ENCODE peak calls at places on chromosomes 6 and 20, in ten cellular contexts. One of them, this sample, is unnamed.

GRCh38 chr20:35040646-35041045 is 52.0 kb downstream of the TRPC4AP start:
- DNase-seq in H7: no peak
- DNase-seq in activated CD4-positive, alpha-beta T cell treated with anti-CD3 and anti-CD28 coated beads for 1 hour: no peak
- DNase-seq in GM18507: no peak
- DNase-seq in endothelial cell: no peak
- DNase-seq in nucleus accumbens: no peak
- DNase-seq in cardiac fibroblast: no peak
- DNase-seq in activated T-helper 1 cell treated with anti-CD3 and anti-CD28 coated beads, Interleukin-12 subunit alpha, Interleukin-12 subunit beta, Interleukin-2, Interleukin-4 antibody, amounts not matched to agents 30 ng/mL and 10 ng/mL and 1 ng/mL, durations not matched to agents 14 hours and 24 hours and 36 hours: no peak
- DNase-seq in frontal cortex: no peak
- DNase-seq in WERI-Rb-1: peak
- DNase-seq in this sample: peak

GRCh38 chr6:86609549-86610388 is 327.6 kb upstream of the HTR1E start:
- DNase-seq in cardiac fibroblast: no peak
- DNase-seq in endothelial cell: no peak
- DNase-seq in H7: no peak
- DNase-seq in activated CD4-positive, alpha-beta T cell treated with anti-CD3 and anti-CD28 coated beads for 1 hour: no peak
- DNase-seq in activated T-helper 1 cell treated with anti-CD3 and anti-CD28 coated beads, Interleukin-12 subunit alpha, Interleukin-12 subunit beta, Interleukin-2, Interleukin-4 antibody, amounts not matched to agents 30 ng/mL and 10 ng/mL and 1 ng/mL, durations not matched to agents 14 hours and 24 hours and 36 hours: no peak
- DNase-seq in nucleus accumbens: no peak
- DNase-seq in GM18507: no peak
- DNase-seq in WERI-Rb-1: no peak
- DNase-seq in frontal cortex: no peak
- DNase-seq in this sample: no peak

GRCh38 chr6:20468179-20468578 is 66.1 kb upstream of the CDKAL1 start:
- DNase-seq in cardiac fibroblast: no peak
- DNase-seq in GM18507: no peak
- DNase-seq in endothelial cell: no peak
- DNase-seq in H7: no peak
- DNase-seq in WERI-Rb-1: no peak
- DNase-seq in activated T-helper 1 cell treated with anti-CD3 and anti-CD28 coated beads, Interleukin-12 subunit alpha, Interleukin-12 subunit beta, Interleukin-2, Interleukin-4 antibody, amounts not matched to agents 30 ng/mL and 10 ng/mL and 1 ng/mL, durations not matched to agents 14 hours and 24 hours and 36 hours: no peak
- DNase-seq in nucleus accumbens: no peak
- DNase-seq in activated CD4-positive, alpha-beta T cell treated with anti-CD3 and anti-CD28 coated beads for 1 hour: no peak
- DNase-seq in frontal cortex: no peak
- DNase-seq in this sample: no peak

GRCh38 chr20:50635676-50636600 is 55.4 kb downstream of the RIPOR3 start:
- DNase-seq in cardiac fibroblast: peak
- DNase-seq in GM18507: peak
- DNase-seq in H7: peak
- DNase-seq in activated CD4-positive, alpha-beta T cell treated with anti-CD3 and anti-CD28 coated beads for 1 hour: peak
- DNase-seq in endothelial cell: peak
- DNase-seq in WERI-Rb-1: peak
- DNase-seq in frontal cortex: peak
- DNase-seq in nucleus accumbens: no peak
- DNase-seq in activated T-helper 1 cell treated with anti-CD3 and anti-CD28 coated beads, Interleukin-12 subunit alpha, Interleukin-12 subunit beta, Interleukin-2, Interleukin-4 antibody, amounts not matched to agents 30 ng/mL and 10 ng/mL and 1 ng/mL, durations not matched to agents 14 hours and 24 hours and 36 hours: peak
- DNase-seq in this sample: peak

GRCh38 chr6:104010897-104011296 is 848.8 kb downstream of the HACE1 start:
- DNase-seq in activated CD4-positive, alpha-beta T cell treated with anti-CD3 and anti-CD28 coated beads for 1 hour: no peak
- DNase-seq in GM18507: no peak
- DNase-seq in H7: no peak
- DNase-seq in cardiac fibroblast: no peak
- DNase-seq in nucleus accumbens: no peak
- DNase-seq in WERI-Rb-1: no peak
- DNase-seq in activated T-helper 1 cell treated with anti-CD3 and anti-CD28 coated beads, Interleukin-12 subunit alpha, Interleukin-12 subunit beta, Interleukin-2, Interleukin-4 antibody, amounts not matched to agents 30 ng/mL and 10 ng/mL and 1 ng/mL, durations not matched to agents 14 hours and 24 hours and 36 hours: no peak
- DNase-seq in endothelial cell: no peak
- DNase-seq in frontal cortex: no peak
- DNase-seq in this sample: no peak

GRCh38 chr20:37956099-37956498 is 53.2 kb downstream of the VSTM2L start:
- DNase-seq in activated CD4-positive, alpha-beta T cell treated with anti-CD3 and anti-CD28 coated beads for 1 hour: no peak
- DNase-seq in endothelial cell: no peak
- DNase-seq in WERI-Rb-1: no peak
- DNase-seq in frontal cortex: no peak
- DNase-seq in H7: no peak
- DNase-seq in nucleus accumbens: no peak
- DNase-seq in activated T-helper 1 cell treated with anti-CD3 and anti-CD28 coated beads, Interleukin-12 subunit alpha, Interleukin-12 subunit beta, Interleukin-2, Interleukin-4 antibody, amounts not matched to agents 30 ng/mL and 10 ng/mL and 1 ng/mL, durations not matched to agents 14 hours and 24 hours and 36 hours: no peak
- DNase-seq in GM18507: no peak
- DNase-seq in cardiac fibroblast: no peak
- DNase-seq in this sample: peak

GRCh38 chr20:19964289-19965263 is 52.6 kb upstream of the NAA20 start:
- DNase-seq in H7: no peak
- DNase-seq in activated CD4-positive, alpha-beta T cell treated with anti-CD3 and anti-CD28 coated beads for 1 hour: no peak
- DNase-seq in WERI-Rb-1: no peak
- DNase-seq in nucleus accumbens: no peak
- DNase-seq in GM18507: no peak
- DNase-seq in activated T-helper 1 cell treated with anti-CD3 and anti-CD28 coated beads, Interleukin-12 subunit alpha, Interleukin-12 subunit beta, Interleukin-2, Interleukin-4 antibody, amounts not matched to agents 30 ng/mL and 10 ng/mL and 1 ng/mL, durations not matched to agents 14 hours and 24 hours and 36 hours: no peak
- DNase-seq in endothelial cell: no peak
- DNase-seq in cardiac fibroblast: peak
- DNase-seq in frontal cortex: no peak
- DNase-seq in this sample: no peak

GRCh38 chr6:168313371-168314028 is 6.1 kb downstream of the DACT2 start:
- DNase-seq in frontal cortex: no peak
- DNase-seq in activated T-helper 1 cell treated with anti-CD3 and anti-CD28 coated beads, Interleukin-12 subunit alpha, Interleukin-12 subunit beta, Interleukin-2, Interleukin-4 antibody, amounts not matched to agents 30 ng/mL and 10 ng/mL and 1 ng/mL, durations not matched to agents 14 hours and 24 hours and 36 hours: no peak
- DNase-seq in WERI-Rb-1: no peak
- DNase-seq in GM18507: no peak
- DNase-seq in H7: peak
- DNase-seq in cardiac fibroblast: no peak
- DNase-seq in nucleus accumbens: no peak
- DNase-seq in activated CD4-positive, alpha-beta T cell treated with anti-CD3 and anti-CD28 coated beads for 1 hour: no peak
- DNase-seq in endothelial cell: no peak
- DNase-seq in this sample: no peak

GRCh38 chr6:27251672-27252251 is 4.3 kb downstream of the PRSS16 start:
- DNase-seq in frontal cortex: peak
- DNase-seq in WERI-Rb-1: peak
- DNase-seq in GM18507: peak
- DNase-seq in cardiac fibroblast: peak
- DNase-seq in nucleus accumbens: no peak
- DNase-seq in H7: peak
- DNase-seq in activated CD4-positive, alpha-beta T cell treated with anti-CD3 and anti-CD28 coated beads for 1 hour: peak
- DNase-seq in endothelial cell: peak
- DNase-seq in activated T-helper 1 cell treated with anti-CD3 and anti-CD28 coated beads, Interleukin-12 subunit alpha, Interleukin-12 subunit beta, Interleukin-2, Interleukin-4 antibody, amounts not matched to agents 30 ng/mL and 10 ng/mL and 1 ng/mL, durations not matched to agents 14 hours and 24 hours and 36 hours: peak
- DNase-seq in this sample: peak

GRCh38 chr6:125102901-125103300 is 50.7 kb upstream of the TPD52L1 start:
- DNase-seq in activated T-helper 1 cell treated with anti-CD3 and anti-CD28 coated beads, Interleukin-12 subunit alpha, Interleukin-12 subunit beta, Interleukin-2, Interleukin-4 antibody, amounts not matched to agents 30 ng/mL and 10 ng/mL and 1 ng/mL, durations not matched to agents 14 hours and 24 hours and 36 hours: no peak
- DNase-seq in endothelial cell: no peak
- DNase-seq in cardiac fibroblast: peak
- DNase-seq in frontal cortex: no peak
- DNase-seq in WERI-Rb-1: no peak
- DNase-seq in nucleus accumbens: no peak
- DNase-seq in GM18507: no peak
- DNase-seq in H7: no peak
- DNase-seq in activated CD4-positive, alpha-beta T cell treated with anti-CD3 and anti-CD28 coated beads for 1 hour: no peak
- DNase-seq in this sample: no peak

GRCh38 chr6:150238294-150238693 is 95.5 kb downstream of the PPP1R14C start:
- DNase-seq in frontal cortex: no peak
- DNase-seq in cardiac fibroblast: peak
- DNase-seq in WERI-Rb-1: no peak
- DNase-seq in H7: no peak
- DNase-seq in nucleus accumbens: no peak
- DNase-seq in GM18507: no peak
- DNase-seq in endothelial cell: no peak
- DNase-seq in activated CD4-positive, alpha-beta T cell treated with anti-CD3 and anti-CD28 coated beads for 1 hour: no peak
- DNase-seq in activated T-helper 1 cell treated with anti-CD3 and anti-CD28 coated beads, Interleukin-12 subunit alpha, Interleukin-12 subunit beta, Interleukin-2, Interleukin-4 antibody, amounts not matched to agents 30 ng/mL and 10 ng/mL and 1 ng/mL, durations not matched to agents 14 hours and 24 hours and 36 hours: no peak
- DNase-seq in this sample: no peak

GRCh38 chr20:17444091-17444490 is 87.1 kb downstream of the BFSP1 start:
- DNase-seq in cardiac fibroblast: no peak
- DNase-seq in WERI-Rb-1: no peak
- DNase-seq in nucleus accumbens: no peak
- DNase-seq in H7: no peak
- DNase-seq in activated T-helper 1 cell treated with anti-CD3 and anti-CD28 coated beads, Interleukin-12 subunit alpha, Interleukin-12 subunit beta, Interleukin-2, Interleukin-4 antibody, amounts not matched to agents 30 ng/mL and 10 ng/mL and 1 ng/mL, durations not matched to agents 14 hours and 24 hours and 36 hours: no peak
- DNase-seq in activated CD4-positive, alpha-beta T cell treated with anti-CD3 and anti-CD28 coated beads for 1 hour: no peak
- DNase-seq in endothelial cell: no peak
- DNase-seq in frontal cortex: no peak
- DNase-seq in GM18507: no peak
- DNase-seq in this sample: no peak

GRCh38 chr20:20594171-20594530 is 118.3 kb downstream of the RALGAPA2 start:
- DNase-seq in frontal cortex: peak
- DNase-seq in nucleus accumbens: no peak
- DNase-seq in WERI-Rb-1: no peak
- DNase-seq in endothelial cell: no peak
- DNase-seq in activated T-helper 1 cell treated with anti-CD3 and anti-CD28 coated beads, Interleukin-12 subunit alpha, Interleukin-12 subunit beta, Interleukin-2, Interleukin-4 antibody, amounts not matched to agents 30 ng/mL and 10 ng/mL and 1 ng/mL, durations not matched to agents 14 hours and 24 hours and 36 hours: no peak
- DNase-seq in GM18507: no peak
- DNase-seq in cardiac fibroblast: peak
- DNase-seq in H7: no peak
- DNase-seq in activated CD4-positive, alpha-beta T cell treated with anti-CD3 and anti-CD28 coated beads for 1 hour: no peak
- DNase-seq in this sample: peak

GRCh38 chr20:9467995-9468394 is 46.4 kb upstream of the LAMP5 start:
- DNase-seq in frontal cortex: peak
- DNase-seq in GM18507: no peak
- DNase-seq in WERI-Rb-1: peak
- DNase-seq in cardiac fibroblast: no peak
- DNase-seq in nucleus accumbens: no peak
- DNase-seq in endothelial cell: peak
- DNase-seq in activated T-helper 1 cell treated with anti-CD3 and anti-CD28 coated beads, Interleukin-12 subunit alpha, Interleukin-12 subunit beta, Interleukin-2, Interleukin-4 antibody, amounts not matched to agents 30 ng/mL and 10 ng/mL and 1 ng/mL, durations not matched to agents 14 hours and 24 hours and 36 hours: no peak
- DNase-seq in activated CD4-positive, alpha-beta T cell treated with anti-CD3 and anti-CD28 coated beads for 1 hour: no peak
- DNase-seq in H7: peak
- DNase-seq in this sample: peak

GRCh38 chr20:34315236-34315635 is 12.1 kb upstream of the AHCY start:
- DNase-seq in H7: no peak
- DNase-seq in activated T-helper 1 cell treated with anti-CD3 and anti-CD28 coated beads, Interleukin-12 subunit alpha, Interleukin-12 subunit beta, Interleukin-2, Interleukin-4 antibody, amounts not matched to agents 30 ng/mL and 10 ng/mL and 1 ng/mL, durations not matched to agents 14 hours and 24 hours and 36 hours: no peak
- DNase-seq in cardiac fibroblast: no peak
- DNase-seq in activated CD4-positive, alpha-beta T cell treated with anti-CD3 and anti-CD28 coated beads for 1 hour: no peak
- DNase-seq in WERI-Rb-1: no peak
- DNase-seq in GM18507: no peak
- DNase-seq in endothelial cell: no peak
- DNase-seq in nucleus accumbens: no peak
- DNase-seq in frontal cortex: no peak
- DNase-seq in this sample: no peak

GRCh38 chr6:133241901-133242760 is 974 bp downstream of the EYA4 start:
- DNase-seq in activated CD4-positive, alpha-beta T cell treated with anti-CD3 and anti-CD28 coated beads for 1 hour: no peak
- DNase-seq in cardiac fibroblast: peak
- DNase-seq in activated T-helper 1 cell treated with anti-CD3 and anti-CD28 coated beads, Interleukin-12 subunit alpha, Interleukin-12 subunit beta, Interleukin-2, Interleukin-4 antibody, amounts not matched to agents 30 ng/mL and 10 ng/mL and 1 ng/mL, durations not matched to agents 14 hours and 24 hours and 36 hours: no peak
- DNase-seq in WERI-Rb-1: no peak
- DNase-seq in endothelial cell: peak
- DNase-seq in GM18507: no peak
- DNase-seq in nucleus accumbens: no peak
- DNase-seq in H7: peak
- DNase-seq in frontal cortex: peak
- DNase-seq in this sample: no peak

GRCh38 chr6:152130441-152130840 is 323.0 kb downstream of the ESR1 start:
- DNase-seq in WERI-Rb-1: no peak
- DNase-seq in activated T-helper 1 cell treated with anti-CD3 and anti-CD28 coated beads, Interleukin-12 subunit alpha, Interleukin-12 subunit beta, Interleukin-2, Interleukin-4 antibody, amounts not matched to agents 30 ng/mL and 10 ng/mL and 1 ng/mL, durations not matched to agents 14 hours and 24 hours and 36 hours: no peak
- DNase-seq in GM18507: no peak
- DNase-seq in endothelial cell: no peak
- DNase-seq in frontal cortex: no peak
- DNase-seq in nucleus accumbens: no peak
- DNase-seq in H7: no peak
- DNase-seq in cardiac fibroblast: peak
- DNase-seq in activated CD4-positive, alpha-beta T cell treated with anti-CD3 and anti-CD28 coated beads for 1 hour: no peak
- DNase-seq in this sample: no peak

GRCh38 chr20:20593447-20594170 is 118.8 kb downstream of the RALGAPA2 start:
- DNase-seq in nucleus accumbens: no peak
- DNase-seq in GM18507: peak
- DNase-seq in endothelial cell: peak
- DNase-seq in frontal cortex: peak
- DNase-seq in WERI-Rb-1: peak
- DNase-seq in activated T-helper 1 cell treated with anti-CD3 and anti-CD28 coated beads, Interleukin-12 subunit alpha, Interleukin-12 subunit beta, Interleukin-2, Interleukin-4 antibody, amounts not matched to agents 30 ng/mL and 10 ng/mL and 1 ng/mL, durations not matched to agents 14 hours and 24 hours and 36 hours: no peak
- DNase-seq in H7: peak
- DNase-seq in activated CD4-positive, alpha-beta T cell treated with anti-CD3 and anti-CD28 coated beads for 1 hour: no peak
- DNase-seq in cardiac fibroblast: peak
- DNase-seq in this sample: peak

GRCh38 chr20:46056970-46057855 is 28.2 kb downstream of the SLC12A5 start:
- DNase-seq in GM18507: no peak
- DNase-seq in H7: peak
- DNase-seq in WERI-Rb-1: no peak
- DNase-seq in nucleus accumbens: no peak
- DNase-seq in cardiac fibroblast: peak
- DNase-seq in frontal cortex: no peak
- DNase-seq in endothelial cell: peak
- DNase-seq in activated CD4-positive, alpha-beta T cell treated with anti-CD3 and anti-CD28 coated beads for 1 hour: no peak
- DNase-seq in activated T-helper 1 cell treated with anti-CD3 and anti-CD28 coated beads, Interleukin-12 subunit alpha, Interleukin-12 subunit beta, Interleukin-2, Interleukin-4 antibody, amounts not matched to agents 30 ng/mL and 10 ng/mL and 1 ng/mL, durations not matched to agents 14 hours and 24 hours and 36 hours: no peak
- DNase-seq in this sample: no peak

GRCh38 chr6:105601541-105602174 is 198.8 kb upstream of the PREP start:
- DNase-seq in endothelial cell: no peak
- DNase-seq in frontal cortex: peak
- DNase-seq in WERI-Rb-1: no peak
- DNase-seq in H7: no peak
- DNase-seq in activated T-helper 1 cell treated with anti-CD3 and anti-CD28 coated beads, Interleukin-12 subunit alpha, Interleukin-12 subunit beta, Interleukin-2, Interleukin-4 antibody, amounts not matched to agents 30 ng/mL and 10 ng/mL and 1 ng/mL, durations not matched to agents 14 hours and 24 hours and 36 hours: peak
- DNase-seq in cardiac fibroblast: peak
- DNase-seq in nucleus accumbens: no peak
- DNase-seq in activated CD4-positive, alpha-beta T cell treated with anti-CD3 and anti-CD28 coated beads for 1 hour: no peak
- DNase-seq in GM18507: peak
- DNase-seq in this sample: no peak

GRCh38 chr6:104212977-104213696 is 646.6 kb downstream of the HACE1 start:
- DNase-seq in nucleus accumbens: no peak
- DNase-seq in frontal cortex: no peak
- DNase-seq in activated T-helper 1 cell treated with anti-CD3 and anti-CD28 coated beads, Interleukin-12 subunit alpha, Interleukin-12 subunit beta, Interleukin-2, Interleukin-4 antibody, amounts not matched to agents 30 ng/mL and 10 ng/mL and 1 ng/mL, durations not matched to agents 14 hours and 24 hours and 36 hours: no peak
- DNase-seq in WERI-Rb-1: no peak
- DNase-seq in activated CD4-positive, alpha-beta T cell treated with anti-CD3 and anti-CD28 coated beads for 1 hour: no peak
- DNase-seq in H7: no peak
- DNase-seq in cardiac fibroblast: no peak
- DNase-seq in endothelial cell: no peak
- DNase-seq in GM18507: no peak
- DNase-seq in this sample: no peak

GRCh38 chr20:19921349-19921793 is 95.8 kb upstream of the NAA20 start:
- DNase-seq in H7: peak
- DNase-seq in WERI-Rb-1: no peak
- DNase-seq in cardiac fibroblast: no peak
- DNase-seq in activated CD4-positive, alpha-beta T cell treated with anti-CD3 and anti-CD28 coated beads for 1 hour: no peak
- DNase-seq in GM18507: no peak
- DNase-seq in endothelial cell: no peak
- DNase-seq in frontal cortex: peak
- DNase-seq in activated T-helper 1 cell treated with anti-CD3 and anti-CD28 coated beads, Interleukin-12 subunit alpha, Interleukin-12 subunit beta, Interleukin-2, Interleukin-4 antibody, amounts not matched to agents 30 ng/mL and 10 ng/mL and 1 ng/mL, durations not matched to agents 14 hours and 24 hours and 36 hours: no peak
- DNase-seq in nucleus accumbens: no peak
- DNase-seq in this sample: no peak